ENCODE peak calls at places on chromosomes 13 and 19, in five cellular contexts. W is transverse colon; X is brain microvascular endothelial cell; I is CD4-positive, alpha-beta T cell; C is ascending aorta. M is an unnamed sample.

GRCh38 chr19:49930483-49931011 is 1.2 kb upstream of the NUP62 start:
- DNase-seq in W (peak), I (peak), C (no peak), X (no peak), M (peak)

GRCh38 chr19:988081-988480 is 3.9 kb downstream of the WDR18 start:
- DNase-seq in I (no peak), X (no peak), C (no peak), W (no peak), M (no peak)

GRCh38 chr13:31719214-31719613 is 20.1 kb upstream of the RXFP2 start:
- DNase-seq in W (no peak), X (no peak), C (no peak), I (no peak), M (no peak)

GRCh38 chr19:6373813-6374108 is 1.2 kb downstream of the ALKBH7 start:
- DNase-seq in C (no peak), I (no peak), W (no peak), X (no peak), M (no peak)

GRCh38 chr13:99859178-99860177 is 112.1 kb downstream of the ZIC5 start:
- DNase-seq in X (no peak), I (no peak), C (no peak), W (peak), M (no peak)

GRCh38 chr13:40479196-40479845 is 187.1 kb downstream of the FOXO1 start:
- DNase-seq in I (no peak), W (no peak), X (no peak), C (no peak), M (no peak)

GRCh38 chr19:39211731-39212376 is 7.8 kb upstream of the SYCN start:
- DNase-seq in C (no peak), X (peak), I (no peak), W (no peak), M (no peak)

GRCh38 chr19:6230991-6231448 is 48.8 kb downstream of the MLLT1 start:
- DNase-seq in X (no peak), C (no peak), I (no peak), W (no peak), M (no peak)

GRCh38 chr13:36883829-36884228 is 36.2 kb downstream of the SMAD9 start:
- DNase-seq in C (no peak), I (no peak), X (no peak), W (no peak), M (no peak)

GRCh38 chr19:9039728-9040127 is 29.5 kb upstream of the MUC16 start:
- DNase-seq in W (no peak), C (no peak), I (no peak), X (no peak), M (no peak)

GRCh38 chr13:101204270-101205011 is 211.9 kb downstream of the NALCN start:
- DNase-seq in X (no peak), I (no peak), C (no peak), W (no peak), M (no peak)

GRCh38 chr19:2081873-2082810 is 14.0 kb downstream of the MOB3A start:
- DNase-seq in X (no peak), I (peak), W (peak), C (no peak), M (no peak)

GRCh38 chr13:113091891-113092775 is 13.5 kb upstream of the F7 start:
- DNase-seq in C (no peak), I (no peak), X (no peak), W (no peak), M (no peak)

GRCh38 chr13:24618219-24618955 is 61.8 kb upstream of the ATP12A start:
- DNase-seq in W (peak), C (peak), X (no peak), I (peak), M (no peak)

GRCh38 chr19:51337861-51338562 is 3.9 kb downstream of the VSIG10L start:
- DNase-seq in X (no peak), I (no peak), W (no peak), C (no peak), M (no peak)

GRCh38 chr13:53873558-53873957 is 844.9 kb downstream of the OLFM4 start:
- DNase-seq in C (no peak), X (no peak), W (no peak), I (no peak), M (no peak)

GRCh38 chr13:46211116-46211515 is 612 bp upstream of the LRRC63 start:
- DNase-seq in W (no peak), I (peak), C (no peak), X (no peak), M (no peak)

GRCh38 chr13:49464621-49465325 is 20.7 kb downstream of the SETDB2 start:
- DNase-seq in W (no peak), X (no peak), I (no peak), C (no peak), M (no peak)

GRCh38 chr19:13841339-13842293 is 35.3 kb upstream of the NANOS3 start:
- DNase-seq in X (no peak), W (peak), C (no peak), I (no peak), M (no peak)

GRCh38 chr13:22061371-22061805 is 390.5 kb downstream of the FGF9 start:
- DNase-seq in C (no peak), I (peak), X (no peak), W (no peak), M (no peak)

GRCh38 chr19:4260605-4261191 is 13.8 kb downstream of the YJU2 start:
- DNase-seq in W (no peak), X (no peak), C (no peak), I (no peak), M (no peak)

GRCh38 chr13:64553411-64554129 is 2676.6 kb downstream of the PCDH9 start:
- DNase-seq in C (no peak), X (peak), W (no peak), I (no peak), M (no peak)

GRCh38 chr19:49447485-49448431 is 3.9 kb downstream of the PIH1D1 start:
- DNase-seq in X (no peak), I (no peak), W (no peak), C (no peak), M (no peak)

GRCh38 chr13:43268632-43269031 is 245.2 kb downstream of the DNAJC15 start:
- DNase-seq in I (no peak), W (no peak), C (no peak), X (no peak), M (no peak)

GRCh38 chr13:50255639-50256038 is 240.4 kb downstream of the KCNRG start:
- DNase-seq in W (no peak), X (no peak), C (no peak), I (no peak), M (no peak)

GRCh38 chr13:41649659-41650058 is 192.3 kb downstream of the RGCC start:
- DNase-seq in I (no peak), C (no peak), X (peak), W (no peak), M (no peak)

GRCh38 chr19:33795370-33796163 is 1.1 kb upstream of the KCTD15 start:
- DNase-seq in X (peak), I (no peak), W (peak), C (no peak), M (peak)
- H3K27ac ChIP-seq in X (peak), I (no peak), W (peak), C (peak), M (peak)

DNA sequence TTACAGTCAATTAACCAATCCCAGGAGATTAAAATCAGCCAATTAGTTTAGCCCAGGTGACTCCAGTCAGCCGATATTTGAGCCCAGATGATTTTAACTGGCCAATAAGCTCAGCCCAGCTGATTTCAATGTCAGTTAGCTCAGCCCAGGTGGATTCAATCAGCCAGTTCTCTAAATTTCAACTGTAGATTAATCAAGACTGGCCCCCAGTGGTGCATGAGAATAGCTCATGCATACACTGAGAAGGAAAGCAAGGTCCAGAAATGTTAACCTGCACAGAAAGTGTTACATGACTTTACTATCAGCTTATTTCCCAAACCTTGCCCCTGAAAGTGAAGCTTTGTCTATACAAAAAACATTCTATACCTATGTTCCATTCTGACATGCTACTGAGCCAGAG is 55.4 kb upstream of the ZNF724 start:
- DNase-seq in I (no peak), W (no peak), C (no peak), X (no peak), M (no peak)
- TF ChIP-seq CTCF in I (peak), W (no peak), C (no peak), X (no peak), M (no peak)

DNA sequence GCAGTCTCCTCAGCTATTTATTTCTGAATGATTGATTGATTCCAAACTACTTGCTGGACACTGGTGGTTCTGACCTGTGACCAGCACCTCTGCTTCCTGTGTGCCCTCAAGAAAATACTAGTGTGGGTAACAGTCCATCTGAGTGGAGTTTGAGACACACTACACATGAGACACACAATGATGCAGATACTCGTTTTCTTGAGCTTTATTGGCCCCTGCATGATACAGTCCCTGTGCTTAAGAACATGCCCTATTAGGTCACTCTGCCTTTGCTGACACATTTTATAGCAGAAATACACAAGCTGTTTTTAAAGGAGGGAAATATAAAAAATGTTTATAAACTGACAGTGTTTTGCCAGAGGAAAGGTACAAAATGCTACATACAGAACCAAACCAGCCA is 126.9 kb downstream of the STK24 start:
- DNase-seq in W (no peak), C (no peak), I (no peak), X (no peak), M (no peak)
- H3K27ac ChIP-seq in W (peak), C (no peak), I (peak), X (no peak), M (peak)

GRCh38 chr19:36082916-36083315 is 28.0 kb upstream of the OVOL3 start:
- DNase-seq in I (no peak), W (no peak), X (no peak), C (no peak), M (no peak)

GRCh38 chr19:36081385-36081784 is 26.7 kb downstream of the WDR62 start:
- DNase-seq in C (no peak), W (no peak), X (no peak), I (no peak), M (no peak)

GRCh38 chr19:36081894-36082293 is 27.2 kb downstream of the WDR62 start:
- DNase-seq in W (no peak), X (no peak), C (no peak), I (no peak), M (no peak)

GRCh38 chr19:36086326-36086725 is 24.6 kb upstream of the OVOL3 start:
- DNase-seq in W (no peak), X (no peak), I (no peak), C (no peak), M (no peak)

DNA sequence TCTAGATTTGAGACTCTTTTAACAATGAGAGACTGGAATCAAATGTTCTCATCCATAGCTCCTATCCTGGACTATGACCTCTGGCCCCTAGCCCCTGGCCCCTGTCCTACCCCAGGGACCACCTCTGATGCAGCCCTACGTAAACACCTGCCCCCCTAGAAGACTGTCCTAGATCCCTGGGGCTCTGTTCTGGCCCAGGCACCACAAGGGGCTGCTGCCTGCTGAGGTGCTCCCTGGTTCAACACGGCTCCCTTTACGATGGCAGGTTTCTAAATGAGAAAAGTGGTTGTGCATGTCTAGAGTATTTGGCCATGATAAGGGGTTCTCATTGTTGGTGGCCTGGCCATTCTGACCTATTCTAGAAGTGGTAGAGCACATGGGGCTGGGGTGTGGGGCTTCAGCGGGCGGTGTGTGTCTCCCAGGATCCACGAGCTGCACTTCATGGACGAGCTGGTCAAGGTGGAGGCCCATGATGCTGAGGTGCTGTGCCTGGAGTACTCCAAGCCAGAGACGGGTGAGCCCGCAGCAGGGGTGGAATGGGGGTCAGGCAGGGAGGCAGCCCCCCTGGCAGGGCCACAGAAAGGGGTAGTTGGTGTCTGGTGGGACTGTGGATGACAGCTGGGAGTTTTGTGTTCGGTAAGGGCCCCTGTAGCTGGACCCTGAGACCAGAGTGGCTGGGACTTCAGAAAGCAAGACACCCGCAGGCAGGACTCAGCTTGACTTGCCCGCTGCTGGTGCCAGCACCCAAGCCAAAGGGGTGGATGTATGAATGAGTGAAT is 26.5 kb upstream of the OVOL3 start:
- DNase-seq in W (no peak), X (no peak), C (no peak), I (no peak), M (no peak)
- TF ChIP-seq CTCF in W (no peak), X (no peak), C (no peak), I (no peak), M (no peak)

DNA sequence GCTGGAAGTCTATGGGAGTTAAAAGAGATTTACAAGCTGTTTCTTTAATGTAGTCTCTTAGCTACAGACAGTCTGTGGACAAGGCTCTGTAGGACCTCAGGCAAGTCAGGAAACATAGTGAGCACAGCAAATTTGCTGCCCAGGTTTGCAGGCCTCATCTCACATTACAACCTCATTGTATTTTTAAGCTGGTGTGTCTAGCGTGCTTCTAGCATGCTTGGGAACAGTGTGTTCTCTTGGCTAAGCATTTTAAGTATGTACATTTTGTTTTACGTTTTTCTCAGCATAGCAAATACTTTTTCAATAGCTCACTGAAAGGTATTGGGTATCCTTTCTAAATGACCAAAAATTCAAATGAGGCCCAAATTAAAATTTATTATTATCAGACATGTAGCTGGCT is 113.2 kb downstream of the STARD13 start:
- DNase-seq in X (peak), I (no peak), W (no peak), C (no peak), M (no peak)
- H3K27ac ChIP-seq in X (peak), I (no peak), W (no peak), C (no peak), M (no peak)

GRCh38 chr19:41795031-41795461 is 1.3 kb upstream of the CEACAM3 start:
- DNase-seq in I (peak), X (peak), W (peak), C (no peak), M (no peak)
- TF ChIP-seq CTCF in I (peak), X (peak), W (peak), C (peak), M (peak)

DNA sequence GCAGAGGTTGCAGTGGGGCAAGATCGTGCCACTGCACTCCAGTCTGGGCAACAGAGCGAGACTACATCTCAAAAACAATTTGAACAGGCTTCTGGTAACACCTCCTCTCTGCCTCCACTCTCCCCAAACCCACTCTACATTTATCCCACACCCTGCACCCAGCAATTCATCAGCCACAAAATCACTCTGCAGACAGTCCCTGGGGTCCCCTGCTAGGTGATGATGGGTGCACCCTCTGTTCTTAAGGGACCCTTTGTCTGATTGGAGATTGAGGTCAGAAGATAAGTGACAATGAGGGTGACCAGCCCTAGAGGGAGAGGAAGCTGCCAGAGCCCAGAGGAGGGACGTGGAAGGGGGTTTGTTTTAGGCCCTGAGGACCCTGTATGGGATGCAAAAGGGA is 2.2 kb downstream of the BCL3 start:
- DNase-seq in X (no peak), C (no peak), W (no peak), I (no peak), M (no peak)
- H3K27ac ChIP-seq in X (no peak), C (peak), W (peak), I (peak), M (no peak)

GRCh38 chr13:97433727-97434416 is at the start of gene RAP2A:
- DNase-seq in C (peak), X (peak), I (peak), W (peak), M (peak)
- TF ChIP-seq CTCF in C (no peak), X (no peak), I (no peak), W (no peak), M (no peak)

M was measured in coronary artery.